ENCODE peak calls at places on chromosome X, in five cellular contexts. S, J, T, Z and G are unnamed samples.

GRCh38 chrX:13899607-13900006 is 82.7 kb upstream of the GPM6B start:
- DNase-seq in J (no peak), T (peak), Z (no peak), S (no peak), G (no peak)

GRCh38 chrX:72002886-72003285 is 92.2 kb downstream of the NHSL2 start:
- DNase-seq in S (no peak), J (no peak), Z (no peak), T (no peak), G (no peak)

GRCh38 chrX:143661286-143661685 is 25.4 kb upstream of the SLITRK4 start:
- DNase-seq in T (no peak), Z (no peak), S (no peak), J (no peak), G (no peak)

GRCh38 chrX:151754641-151755215 is 20.2 kb downstream of the CNGA2 start:
- DNase-seq in J (no peak), T (no peak), Z (no peak), S (no peak), G (no peak)

GRCh38 chrX:151609222-151609621 is 45.7 kb downstream of the PASD1 start:
- DNase-seq in S (no peak), T (no peak), J (no peak), Z (no peak), G (no peak)

GRCh38 chrX:33138677-33139249 is 72.6 kb downstream of the DMD start:
- DNase-seq in S (no peak), T (no peak), J (no peak), Z (no peak), G (no peak)

GRCh38 chrX:134406230-134406794 is 53.7 kb upstream of the HPRT1 start:
- DNase-seq in T (no peak), S (no peak), J (no peak), Z (no peak), G (no peak)

GRCh38 chrX:11143931-11144678 is 33.0 kb downstream of the HCCS start:
- DNase-seq in S (no peak), J (no peak), Z (peak), T (peak), G (peak)

GRCh38 chrX:133813991-133814390 is 171.4 kb downstream of the GPC3 start:
- DNase-seq in S (no peak), J (no peak), Z (no peak), T (no peak), G (no peak)

GRCh38 chrX:47723689-47724088 is 64.7 kb upstream of the UXT start:
- DNase-seq in J (no peak), T (no peak), Z (no peak), S (no peak), G (no peak)

GRCh38 chrX:108022491-108023089 is 22.3 kb upstream of the VSIG1 start:
- DNase-seq in Z (no peak), J (no peak), T (no peak), S (no peak), G (no peak)

GRCh38 chrX:22800806-22801205 is 199.0 kb upstream of the DDX53 start:
- DNase-seq in J (no peak), T (no peak), Z (no peak), S (no peak), G (no peak)

GRCh38 chrX:70960728-70961127 is 29.8 kb upstream of the SLC7A3 start:
- DNase-seq in S (no peak), T (no peak), Z (no peak), J (no peak), G (no peak)

GRCh38 chrX:126165721-126166401 is at the start of gene DCAF12L2:
- DNase-seq in Z (no peak), S (no peak), T (no peak), J (no peak), G (peak)

GRCh38 chrX:17024896-17025295 is 78.4 kb downstream of the REPS2 start:
- DNase-seq in Z (no peak), S (no peak), J (no peak), T (no peak), G (no peak)